ENCODE peak calls at places on chromosomes 16 and 17, in four cellular contexts. Z is K562, Q is GM12878, O is HepG2. I is an unnamed sample.

GRCh38 chr17:30530346-30531025 is 53.3 kb downstream of the GOSR1 start:
- DNase-seq in Q (no peak), Z (no peak), O (no peak), I (no peak)

GRCh38 chr17:82817947-82818346 is 21.9 kb downstream of the ZNF750 start:
- DNase-seq in Q (no peak), Z (no peak), O (no peak), I (no peak)

GRCh38 chr17:37513711-37514110 is 24.0 kb downstream of the DUSP14 start:
- DNase-seq in Q (no peak), Z (no peak), O (no peak), I (no peak)

GRCh38 chr16:20822451-20823128 is 16.3 kb downstream of the REXO5 start:
- DNase-seq in Z (no peak), O (no peak), Q (no peak), I (no peak)

GRCh38 chr16:81650982-81651562 is 128.0 kb upstream of the PLCG2 start:
- DNase-seq in Q (no peak), O (no peak), Z (peak; percentile 71), I (no peak)

GRCh38 chr17:16269658-16270057 is 52.6 kb downstream of the PIGL start:
- DNase-seq in Z (no peak), Q (no peak), O (no peak), I (no peak)

GRCh38 chr17:17691468-17692263 is 10.4 kb downstream of the RAI1 start:
- DNase-seq in Q (peak; percentile 81), O (no peak), Z (no peak), I (no peak)

GRCh38 chr16:53609536-53609935 is 94.1 kb downstream of the RPGRIP1L start:
- DNase-seq in Z (no peak), O (no peak), Q (no peak), I (no peak)

GRCh38 chr17:18224053-18224427 is 1.4 kb upstream of the LLGL1 start:
- DNase-seq in Q (no peak), O (peak; percentile 13), Z (no peak), I (no peak)

GRCh38 chr16:20971420-20971819 is 70.8 kb downstream of the LYRM1 start:
- DNase-seq in O (no peak), Z (no peak), Q (no peak), I (no peak)

GRCh38 chr17:16923097-16923903 is 48.6 kb downstream of the TNFRSF13B start:
- DNase-seq in O (no peak), Q (no peak), Z (no peak), I (no peak)

GRCh38 chr17:28871056-28871579 is 16.3 kb downstream of the ERAL1 start:
- DNase-seq in Q (peak; percentile 79), Z (peak; percentile 59), O (no peak), I (no peak)

GRCh38 chr16:86517652-86518258 is 7.4 kb downstream of the FOXF1 start:
- DNase-seq in O (peak; percentile 47), Q (no peak), Z (peak; percentile 62), I (peak; percentile 63)

GRCh38 chr16:84117482-84117843 is 721 bp upstream of the MBTPS1 start:
- DNase-seq in Z (peak; percentile 75), Q (no peak), O (no peak), I (peak; percentile 28)

GRCh38 chr16:76583466-76583865 is 306.3 kb downstream of the CNTNAP4 start:
- DNase-seq in Q (no peak), Z (no peak), O (no peak), I (no peak)

GRCh38 chr16:10552998-10553491 is 27.4 kb downstream of the EMP2 start:
- DNase-seq in Q (peak; percentile 49), Z (peak; percentile 70), O (no peak), I (peak; percentile 72)

GRCh38 chr17:37844158-37844976 is 79.8 kb upstream of the TBC1D3K start:
- DNase-seq in Z (peak; percentile 67), O (peak; percentile 56), Q (no peak), I (peak; percentile 87)

GRCh38 chr16:73171901-73172619 is 124.1 kb upstream of the ZFHX3 start:
- DNase-seq in Z (no peak), Q (no peak), O (no peak), I (no peak)

GRCh38 chr17:6753006-6753445 is 2.8 kb upstream of the XAF1 start:
- DNase-seq in O (peak; percentile 11), Q (no peak), Z (no peak), I (no peak)

GRCh38 chr16:819336-819735 is 18.8 kb upstream of the GNG13 start:
- DNase-seq in O (no peak), Z (no peak), Q (no peak), I (no peak)

GRCh38 chr16:21088646-21089538 is 61.8 kb downstream of the DNAH3 start:
- DNase-seq in Q (no peak), O (no peak), Z (no peak), I (no peak)

GRCh38 chr17:29111816-29112499 is 68.2 kb downstream of the MYO18A start:
- DNase-seq in Q (no peak), Z (peak; percentile 76), O (peak; percentile 41), I (peak; percentile 73)

GRCh38 chr17:38591759-38592241 is 14.0 kb downstream of the SRCIN1 start:
- DNase-seq in Q (no peak), O (no peak), Z (no peak), I (no peak)

GRCh38 chr17:47729486-47729885 is 3.5 kb upstream of the TBX21 start:
- DNase-seq in Z (no peak), O (no peak), Q (no peak), I (no peak)

GRCh38 chr17:63270610-63271009 is 175.5 kb downstream of the CYB561 start:
- DNase-seq in Q (no peak), O (no peak), Z (no peak), I (no peak)

GRCh38 chr16:66472961-66473610 is 46.0 kb downstream of the BEAN1 start:
- DNase-seq in Q (no peak), O (no peak), Z (peak; percentile 24), I (no peak)

GRCh38 chr17:58452738-58453137 is 35.4 kb upstream of the RNF43 start:
- DNase-seq in Z (no peak), O (no peak), Q (no peak), I (no peak)

GRCh38 chr16:79485020-79485419 is 115.5 kb downstream of the MAF start:
- DNase-seq in O (no peak), Q (no peak), Z (no peak), I (no peak)

GRCh38 chr17:1650731-1651558 is 1.3 kb upstream of the RILP start:
- DNase-seq in O (no peak), Z (peak; percentile 20), Q (no peak), I (no peak)

GRCh38 chr17:1649116-1649843 is 386 bp downstream of the RILP start:
- DNase-seq in Z (peak; percentile 81), Q (no peak), O (peak; percentile 64), I (peak; percentile 82)

GRCh38 chr17:1648582-1649115 is 1.0 kb downstream of the RILP start:
- DNase-seq in Z (peak; percentile 94), O (peak; percentile 83), Q (peak; percentile 58), I (peak; percentile 88)

GRCh38 chr17:1651559-1651844 is 1.8 kb upstream of the RILP start:
- DNase-seq in Q (no peak), Z (no peak), O (no peak), I (no peak)

DNA sequence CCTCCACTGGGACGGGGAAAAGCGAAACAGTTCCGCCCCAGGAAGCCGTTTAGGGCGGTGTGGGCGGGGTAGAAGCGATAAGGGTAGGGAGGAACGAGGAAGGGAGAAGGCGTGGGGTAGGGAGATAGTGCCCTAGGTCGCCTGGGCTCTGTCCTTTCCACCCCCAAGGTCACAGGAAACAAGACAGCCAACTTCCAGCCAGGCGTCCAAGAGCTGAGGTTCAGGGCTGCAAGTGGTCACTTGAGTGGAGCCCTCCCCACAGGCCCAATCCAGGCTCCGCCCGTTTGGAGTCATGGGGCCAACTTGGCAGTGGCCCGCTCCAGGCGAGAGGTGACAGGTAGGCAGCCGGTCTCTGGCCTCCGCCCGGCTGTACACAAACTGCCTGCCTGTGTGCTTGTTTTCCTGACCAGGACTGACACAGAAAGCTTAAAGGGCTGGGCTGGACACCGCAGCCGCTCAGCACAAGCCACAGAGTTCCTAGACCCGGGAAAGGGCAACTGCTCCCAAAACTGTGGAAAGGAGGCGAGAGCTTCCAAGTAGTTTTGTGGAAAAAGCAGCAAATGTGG is at the start of gene RILP:
- DNase-seq in Z (peak; percentile 96), Q (no peak), O (peak; percentile 89), I (peak; percentile 74)
- TF ChIP-seq CHD4 in Z (no peak), Q (no peak), O (no peak), I (no peak)

GRCh38 chr17:35871415-35871814 is 2.7 kb upstream of the HEATR9 start:
- DNase-seq in Z (no peak), O (no peak), Q (no peak), I (no peak)
- TF ChIP-seq CHD4 in Z (no peak), O (no peak), Q (no peak), I (no peak)

DNA sequence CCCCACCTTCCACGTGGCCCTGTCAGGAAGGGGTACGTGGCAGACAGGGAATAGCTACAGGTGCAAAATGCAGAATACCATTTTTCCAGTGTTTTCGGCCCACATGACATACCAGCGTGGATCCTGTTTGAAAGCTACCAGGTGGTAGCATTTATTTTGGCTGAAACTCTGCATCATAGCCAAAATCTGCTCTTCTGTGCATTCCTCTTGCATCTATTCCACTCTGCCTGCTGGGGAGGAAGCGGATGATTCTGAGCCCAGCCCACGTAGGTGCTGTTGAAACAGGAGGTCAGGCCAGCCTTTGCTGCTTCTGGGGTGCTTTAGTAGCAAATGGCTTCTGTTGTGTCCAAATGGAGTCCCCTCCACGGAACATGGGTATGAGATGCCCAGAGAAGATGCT is 670.9 kb upstream of the EEF2KMT start:
- DNase-seq in Z (no peak), Q (no peak), O (no peak), I (no peak)
- TF ChIP-seq CHD4 in Z (no peak), Q (no peak), O (no peak), I (no peak)

DNA sequence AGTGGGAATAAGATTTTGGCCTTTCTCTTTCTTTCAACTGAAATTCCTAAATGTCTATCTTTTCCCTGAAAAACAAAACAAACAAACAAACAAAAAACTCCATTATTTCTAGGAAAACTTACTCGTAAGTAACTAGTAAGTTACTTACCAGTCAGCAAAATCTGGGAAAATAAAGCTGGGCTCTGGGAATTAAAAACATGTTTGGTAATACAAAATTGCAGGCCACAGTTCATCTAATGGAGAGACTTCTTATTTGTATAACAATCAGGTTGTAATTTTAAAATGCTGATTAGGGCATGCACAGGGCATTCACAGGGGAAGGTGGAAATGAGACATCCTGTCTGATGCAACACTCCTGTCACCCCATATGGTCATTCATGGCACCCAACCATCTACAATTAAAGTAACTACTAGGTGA is 3.8 kb upstream of the WIPI1 start:
- DNase-seq in Z (no peak), O (no peak), Q (no peak), I (no peak)
- TF ChIP-seq CHD4 in Z (no peak), O (no peak), Q (no peak), I (no peak)

GRCh38 chr16:4392382-4393242 is 21.0 kb downstream of the VASN start:
- DNase-seq in O (no peak), Q (no peak), Z (no peak), I (no peak)
- TF ChIP-seq CHD4 in O (no peak), Q (no peak), Z (no peak), I (no peak)

I was measured in A549.